ENCODE peak calls at places on chromosomes 11 and 22, in five cellular contexts. I is ovary, H is left ventricle myocardium inferior, Q is cardiac muscle cell, A is neural progenitor cell. J is an unnamed sample. For H3K4me1, the result is how much of the 10 kb centered on the place peaks cover.

GRCh38 chr22:17970205-17970708 is 54.1 kb downstream of the MICAL3 start:
- DNase-seq in I (no peak), H (no peak), Q (no peak), A (no peak), J (no peak)

GRCh38 chr11:68974421-68975194 is 6.2 kb downstream of the MRGPRD start:
- DNase-seq in I (no peak), H (no peak), Q (no peak), A (no peak), J (peak)

GRCh38 chr11:74179234-74180126 is 8.4 kb downstream of the PPME1 start:
- DNase-seq in I (no peak), H (no peak), Q (no peak), A (no peak), J (no peak)

GRCh38 chr11:36295926-36296325 is at the start of gene PRR5L:
- DNase-seq in I (no peak), H (no peak), Q (no peak), A (peak), J (no peak)

GRCh38 chr11:70590356-70590991 is 192.1 kb downstream of the CTTN start:
- DNase-seq in I (no peak), H (no peak), Q (no peak), A (no peak), J (no peak)

GRCh38 chr22:35591696-35592417 is 25.3 kb downstream of the MB start:
- DNase-seq in I (no peak), H (no peak), Q (no peak), A (no peak), J (no peak)

GRCh38 chr11:133886029-133886428 is 40.7 kb upstream of the SPATA19 start:
- DNase-seq in I (no peak), H (no peak), Q (no peak), A (no peak), J (no peak)

GRCh38 chr11:60396790-60397189 is 531 bp downstream of the MS4A14 start:
- DNase-seq in I (no peak), H (no peak), Q (no peak), A (no peak), J (no peak)

GRCh38 chr11:73747762-73748161 is 13.1 kb downstream of the RAB6A start:
- DNase-seq in I (no peak), H (no peak), Q (no peak), A (no peak), J (no peak)

GRCh38 chr11:116990061-116990473 is 108.2 kb downstream of the SIK3 start:
- DNase-seq in I (no peak), H (no peak), Q (no peak), A (no peak), J (no peak)

GRCh38 chr11:115912484-115912945 is 408.3 kb upstream of the CADM1 start:
- DNase-seq in I (no peak), H (no peak), Q (peak), A (peak), J (no peak)

GRCh38 chr22:19809741-19810140 is 44.9 kb downstream of the GNB1L start:
- DNase-seq in I (no peak), H (no peak), Q (no peak), A (no peak), J (no peak)

GRCh38 chr11:75269896-75270295 is 29.3 kb downstream of the TPBGL start:
- DNase-seq in I (peak), H (no peak), Q (no peak), A (no peak), J (no peak)

GRCh38 chr11:28981331-28981865 is 873.2 kb downstream of the METTL15 start:
- DNase-seq in I (no peak), H (no peak), Q (no peak), A (no peak), J (no peak)

GRCh38 chr11:117126223-117126965 is 17.7 kb upstream of the PAFAH1B2 start:
- DNase-seq in I (no peak), H (no peak), Q (no peak), A (no peak), J (no peak)

GRCh38 chr11:21811572-21811971 is 381.3 kb upstream of the ANO5 start:
- DNase-seq in I (no peak), H (no peak), Q (peak), A (peak), J (no peak)

GRCh38 chr11:126172596-126173038 is 38.8 kb downstream of the RPUSD4 start:
- DNase-seq in I (no peak), H (no peak), Q (no peak), A (no peak), J (no peak)

GRCh38 chr11:70851907-70852306 is 400.5 kb downstream of the SHANK2 start:
- DNase-seq in I (no peak), H (no peak), Q (no peak), A (no peak), J (no peak)

GRCh38 chr22:31244044-31244942 is 32.2 kb downstream of the LIMK2 start:
- DNase-seq in I (no peak), H (no peak), Q (peak), A (peak), J (peak)

GRCh38 chr11:69311767-69312385 is 17.9 kb downstream of the MYEOV start:
- DNase-seq in I (no peak), H (no peak), Q (no peak), A (no peak), J (peak)

GRCh38 chr22:25057013-25057881 is 104.7 kb downstream of the KIAA1671 start:
- DNase-seq in I (peak), H (peak), Q (peak), A (peak), J (no peak)

GRCh38 chr22:20155330-20156041 is 4.6 kb upstream of the CCDC188 start:
- DNase-seq in I (no peak), H (peak), Q (no peak), A (peak), J (peak)

DNA sequence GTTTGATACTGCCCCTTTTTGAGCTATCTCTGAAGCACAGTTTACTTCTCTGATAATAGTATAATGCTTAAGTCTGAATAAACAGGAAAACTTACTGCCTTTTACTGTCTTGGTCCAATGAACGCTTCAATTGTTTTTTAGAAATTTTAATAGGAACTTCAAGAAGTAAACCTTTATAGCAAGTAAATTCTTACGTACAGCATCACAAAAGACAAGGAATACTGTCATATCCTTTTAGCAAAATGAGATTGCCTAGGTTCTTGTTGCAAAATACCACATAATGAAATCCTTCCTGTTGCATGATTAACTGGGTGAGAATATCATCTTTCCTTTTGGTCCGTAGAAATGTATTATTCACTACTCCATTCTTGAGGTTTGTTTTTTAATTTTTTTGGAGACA is 22.3 kb upstream of the HIKESHI start:
- DNase-seq in I (no peak), H (no peak), Q (no peak), A (no peak), J (no peak)
- H3K4me3 ChIP-seq in I (no peak), H (no peak), Q (no peak), A (no peak), J (no peak)

DNA sequence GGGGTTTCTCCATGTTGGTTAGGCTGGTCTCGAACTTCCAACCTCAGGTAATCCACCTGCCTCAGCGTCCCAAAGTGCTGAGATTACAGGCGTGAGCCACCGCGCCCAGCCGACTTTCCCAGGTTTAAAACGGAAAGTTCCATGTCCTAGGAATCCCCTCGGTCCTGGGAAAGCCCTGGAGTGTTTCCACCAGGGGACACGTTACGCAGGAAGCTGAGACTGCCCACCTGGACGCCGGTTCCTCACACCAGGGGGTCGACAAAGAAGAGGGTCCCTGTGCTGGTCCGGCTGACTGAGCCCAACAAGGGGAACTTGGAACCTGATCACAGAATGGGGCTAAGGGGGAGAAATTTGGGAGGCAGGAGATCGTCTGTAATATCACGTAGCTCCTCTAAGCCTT is 3.5 kb upstream of the B4GALNT4 start:
- DNase-seq in I (peak), H (no peak), Q (no peak), A (no peak), J (no peak)
- H3K4me1 ChIP-seq in I (under half), H (under half), Q (under half), A (under half), J (under half)

DNA sequence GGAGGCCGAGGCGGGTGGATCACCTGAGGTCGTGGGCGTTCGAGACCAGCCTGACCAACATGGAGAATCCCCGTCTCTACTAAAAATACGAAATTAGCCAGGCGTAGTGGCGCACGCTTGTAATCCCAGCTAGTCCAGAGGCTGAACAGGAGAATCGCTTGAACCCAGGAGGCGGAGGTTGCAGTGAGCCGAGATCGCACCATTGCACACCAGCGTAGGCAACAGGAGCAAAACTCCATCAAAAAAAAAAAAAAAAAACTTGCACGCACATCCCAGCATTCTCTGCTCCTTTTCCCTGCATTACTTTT is 934 bp upstream of the ATL3 start:
- DNase-seq in I (no peak), H (no peak), Q (no peak), A (no peak), J (no peak)
- H3K4me3 ChIP-seq in I (no peak), H (peak), Q (no peak), A (no peak), J (no peak)

GRCh38 chr11:131659931-131660330 is 289.5 kb downstream of the NTM start:
- DNase-seq in I (no peak), H (no peak), Q (no peak), A (no peak), J (no peak)
- H3K4me1 ChIP-seq in I (under half), H (under half), Q (under half), A (half or more), J (under half)

GRCh38 chr11:77442394-77443053 is 31.4 kb downstream of the PAK1 start:
- DNase-seq in I (no peak), H (no peak), Q (no peak), A (no peak), J (no peak)
- H3K4me3 ChIP-seq in I (no peak), H (no peak), Q (no peak), A (no peak), J (no peak)

J was measured in SJSA1.